ENCODE peak calls at places on chromosomes 2 and 18, in five cellular contexts. Z is GM13977; V is CD8-positive, alpha-beta T cell; Q is AG09319; J is nephron progenitor cell. M is an unnamed sample.

GRCh38 chr2:69168144-69168813 is 155.3 kb downstream of the ANTXR1 start:
- DNase-seq in Z (no peak), V (no peak), Q (no peak), J (no peak), M (no peak)

GRCh38 chr2:10931710-10932255 is 20.0 kb downstream of the KCNF1 start:
- DNase-seq in Z (no peak), V (no peak), Q (peak), J (no peak), M (peak)

GRCh38 chr18:10482363-10482984 is 28.0 kb downstream of the APCDD1 start:
- DNase-seq in Z (no peak), V (no peak), Q (no peak), J (no peak), M (no peak)

GRCh38 chr2:26333286-26333685 is 12.7 kb upstream of the SELENOI start:
- DNase-seq in Z (no peak), V (no peak), Q (no peak), J (no peak), M (no peak)

GRCh38 chr18:55054591-55054990 is 95.3 kb upstream of the CCDC68 start:
- DNase-seq in Z (no peak), V (no peak), Q (no peak), J (no peak), M (no peak)

GRCh38 chr2:180077295-180077906 is 70.3 kb upstream of the CWC22 start:
- DNase-seq in Z (peak), V (no peak), Q (peak), J (no peak), M (peak)

GRCh38 chr2:177682768-177683472 is 290.3 kb downstream of the AGPS start:
- DNase-seq in Z (no peak), V (no peak), Q (no peak), J (no peak), M (no peak)

GRCh38 chr18:70659026-70659726 is 370.3 kb downstream of the SOCS6 start:
- DNase-seq in Z (no peak), V (peak), Q (no peak), J (no peak), M (no peak)

GRCh38 chr2:38634684-38635083 is 31.2 kb upstream of the GALM start:
- DNase-seq in Z (peak), V (no peak), Q (no peak), J (no peak), M (no peak)

GRCh38 chr2:177888581-177888980 is 184.0 kb downstream of the PDE11A start:
- DNase-seq in Z (no peak), V (no peak), Q (no peak), J (no peak), M (no peak)

GRCh38 chr2:181457741-181458425 is 697 bp downstream of the ITGA4 start:
- DNase-seq in Z (peak), V (peak), Q (no peak), J (peak), M (peak)

GRCh38 chr2:241298554-241299165 is 16.8 kb downstream of the HDLBP start:
- DNase-seq in Z (no peak), V (no peak), Q (no peak), J (no peak), M (no peak)

GRCh38 chr2:170813611-170814550 is 2.8 kb upstream of the GAD1 start:
- DNase-seq in Z (no peak), V (no peak), Q (peak), J (peak), M (peak)

GRCh38 chr2:57759822-57760300 is 286.7 kb upstream of the VRK2 start:
- DNase-seq in Z (peak), V (peak), Q (peak), J (peak), M (peak)

GRCh38 chr18:657311-657997 is at the start of gene TYMS:
- DNase-seq in Z (peak), V (no peak), Q (no peak), J (peak), M (peak)

GRCh38 chr2:196376984-196377877 is 205.9 kb upstream of the STK17B start:
- DNase-seq in Z (peak), V (no peak), Q (peak), J (no peak), M (peak)

GRCh38 chr2:32844253-32844652 is 102.5 kb upstream of the LTBP1 start:
- DNase-seq in Z (no peak), V (no peak), Q (no peak), J (no peak), M (no peak)

GRCh38 chr18:50096766-50097435 is 98.0 kb downstream of the MYO5B start:
- DNase-seq in Z (no peak), V (no peak), Q (no peak), J (no peak), M (no peak)

GRCh38 chr2:10201201-10201600 is 78.7 kb downstream of the RRM2 start:
- DNase-seq in Z (no peak), V (no peak), Q (no peak), J (no peak), M (no peak)

GRCh38 chr18:11176416-11176815 is 27.0 kb upstream of the PIEZO2 start:
- DNase-seq in Z (no peak), V (no peak), Q (no peak), J (no peak), M (peak)

GRCh38 chr18:77899972-77900754 is 650.5 kb downstream of the GALR1 start:
- DNase-seq in Z (peak), V (peak), Q (no peak), J (peak), M (peak)

GRCh38 chr2:217886720-217887309 is 116.0 kb downstream of the TNS1 start:
- DNase-seq in Z (peak), V (peak), Q (peak), J (peak), M (peak)

GRCh38 chr2:173750332-173750731 is 214.8 kb downstream of the SP3 start:
- DNase-seq in Z (no peak), V (no peak), Q (no peak), J (peak), M (peak)
- TF ChIP-seq CTCF in Z (no peak), V (no peak), Q (peak), J (no peak), M (no peak)

DNA sequence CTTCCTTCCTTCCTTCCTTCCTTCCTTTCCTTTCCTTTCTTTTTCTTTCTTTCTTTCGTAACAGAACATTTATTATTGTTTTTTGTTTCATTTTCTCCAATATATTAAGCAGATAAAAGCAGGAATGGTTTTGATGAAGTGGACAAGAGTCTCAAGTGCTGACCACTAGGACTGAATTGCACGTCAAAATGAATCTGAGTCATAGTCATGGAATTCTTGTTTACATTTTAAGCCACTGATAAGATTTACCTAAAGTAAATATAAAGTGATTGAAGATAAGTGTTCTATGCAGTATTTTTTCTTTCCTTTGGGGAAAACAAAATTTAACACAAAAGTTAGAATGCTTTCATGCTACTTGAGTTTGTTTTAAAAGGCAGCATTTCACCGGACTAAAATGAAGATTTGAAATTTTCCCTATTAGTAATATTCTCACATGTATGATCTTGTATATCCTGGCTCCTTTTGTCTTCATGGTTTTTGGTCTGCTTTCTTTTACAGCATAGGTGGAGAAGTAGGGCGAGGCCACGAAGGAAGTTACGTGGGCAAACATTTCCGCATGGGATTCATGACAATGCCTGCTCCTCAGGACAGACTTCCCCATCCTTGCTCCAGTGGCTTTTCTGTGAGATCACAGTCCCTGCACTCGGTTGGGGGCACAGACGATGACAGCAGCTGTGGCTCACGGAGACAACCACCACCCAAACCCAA is 113.5 kb downstream of the NYAP2 start:
- DNase-seq in Z (no peak), V (no peak), Q (peak), J (no peak), M (peak)
- TF ChIP-seq CTCF in Z (no peak), V (no peak), Q (no peak), J (no peak), M (no peak)

GRCh38 chr2:239396881-239397681 is 3.7 kb downstream of the HDAC4 start:
- DNase-seq in Z (no peak), V (peak), Q (no peak), J (no peak), M (peak)
- TF ChIP-seq CTCF in Z (peak), V (peak), Q (no peak), J (no peak), M (no peak)

GRCh38 chr18:72935744-72936143 is 68.0 kb upstream of the NETO1 start:
- DNase-seq in Z (no peak), V (no peak), Q (no peak), J (no peak), M (no peak)
- TF ChIP-seq CTCF in Z (no peak), V (no peak), Q (no peak), J (no peak), M (no peak)

GRCh38 chr2:64485302-64485701 is 31.3 kb downstream of the LGALSL start:
- DNase-seq in Z (no peak), V (no peak), Q (no peak), J (no peak), M (no peak)

GRCh38 chr2:64485961-64486360 is 32.0 kb downstream of the LGALSL start:
- DNase-seq in Z (no peak), V (no peak), Q (no peak), J (no peak), M (no peak)

GRCh38 chr2:64488050-64488974 is 34.4 kb downstream of the LGALSL start:
- DNase-seq in Z (peak), V (peak), Q (peak), J (peak), M (peak)

GRCh38 chr2:64489081-64489761 is 34.9 kb upstream of the AFTPH start:
- DNase-seq in Z (no peak), V (no peak), Q (no peak), J (no peak), M (no peak)

GRCh38 chr2:64487256-64488049 is 33.5 kb downstream of the LGALSL start:
- DNase-seq in Z (no peak), V (no peak), Q (no peak), J (no peak), M (no peak)
- TF ChIP-seq CTCF in Z (no peak), V (no peak), Q (no peak), J (no peak), M (no peak)

GRCh38 chr18:44036500-44036899 is 644.2 kb upstream of the SETBP1 start:
- DNase-seq in Z (no peak), V (no peak), Q (no peak), J (no peak), M (peak)
- TF ChIP-seq CTCF in Z (no peak), V (no peak), Q (no peak), J (no peak), M (no peak)

DNA sequence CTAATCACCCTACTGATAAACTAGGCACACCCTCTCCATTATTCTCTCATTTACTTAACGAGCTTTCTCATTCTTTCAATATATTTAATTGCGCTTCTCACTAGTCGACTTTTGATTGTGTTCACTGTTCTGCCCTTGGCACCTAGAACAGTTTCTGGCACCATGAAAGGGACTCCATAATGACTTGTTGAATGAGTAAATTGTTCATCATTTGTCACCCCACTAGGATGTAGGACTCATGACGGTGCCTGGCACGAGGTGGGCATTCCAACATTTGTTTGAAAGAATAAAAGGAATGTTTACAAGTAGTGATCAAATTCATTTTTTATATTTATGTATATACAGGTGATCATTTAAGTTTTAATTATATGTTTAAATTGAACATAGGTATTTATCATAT is 123.7 kb downstream of the DIS3L2 start:
- DNase-seq in Z (no peak), V (no peak), Q (no peak), J (no peak), M (no peak)
- TF ChIP-seq CTCF in Z (no peak), V (no peak), Q (no peak), J (no peak), M (no peak)

DNA sequence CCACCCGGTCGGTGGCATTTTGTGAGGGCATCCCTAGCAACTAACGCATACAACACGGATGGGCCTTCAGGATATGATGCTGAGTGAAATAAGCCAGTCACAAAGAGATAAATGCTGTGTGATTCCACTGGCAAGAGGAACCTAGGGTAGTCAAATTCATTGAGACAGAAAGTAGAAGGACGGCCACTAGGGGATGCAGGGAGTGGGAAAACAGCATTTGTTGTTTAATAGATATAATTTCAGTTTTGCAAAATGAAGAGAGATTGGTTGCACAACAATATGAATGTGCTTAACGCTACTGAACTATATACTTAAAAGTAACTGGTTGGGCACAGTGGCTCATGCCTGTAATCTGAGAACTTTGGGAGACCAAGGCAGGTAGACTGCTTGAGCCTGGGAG is 112.9 kb downstream of the AFF3 start:
- DNase-seq in Z (no peak), V (no peak), Q (no peak), J (no peak), M (no peak)
- TF ChIP-seq CTCF in Z (no peak), V (no peak), Q (no peak), J (no peak), M (no peak)

GRCh38 chr2:45583989-45584388 is 27.1 kb downstream of the SRBD1 start:
- DNase-seq in Z (no peak), V (no peak), Q (no peak), J (no peak), M (no peak)
- TF ChIP-seq CTCF in Z (no peak), V (no peak), Q (no peak), J (no peak), M (no peak)

M was measured in foreskin fibroblast.